ENCODE peak calls at places on chromosomes 3 and 15, in six cellular contexts. M is endothelial cell; Q is HS-5; O is effector memory CD8-positive, alpha-beta T cell; K is cardiac muscle cell; F is left colon. A is an unnamed sample.

GRCh38 chr15:90412356-90413194 is 24.5 kb downstream of the IQGAP1 start:
- DNase-seq in K (peak; percentile 29), F (peak; percentile 31), Q (no peak), M (no peak), O (no peak), A (no peak)

GRCh38 chr3:46482632-46483311 is 15.0 kb upstream of the RTP3 start:
- DNase-seq in M (no peak), O (no peak), F (no peak), K (no peak), Q (peak; percentile 91), A (no peak)

GRCh38 chr3:134376786-134377431 is 2.7 kb upstream of the AMOTL2 start:
- DNase-seq in K (no peak), Q (no peak), O (no peak), F (peak; percentile 39), M (no peak), A (no peak)

GRCh38 chr15:43441316-43441715 is 51.6 kb downstream of the TP53BP1 start:
- DNase-seq in M (no peak), K (no peak), F (no peak), Q (peak; percentile 9), O (no peak), A (no peak)

GRCh38 chr15:80831192-80831591 is 52.0 kb downstream of the CEMIP start:
- DNase-seq in F (no peak), K (no peak), M (no peak), Q (no peak), O (no peak), A (no peak)

GRCh38 chr15:54082836-54083492 is 104.7 kb downstream of the UNC13C start:
- DNase-seq in O (no peak), K (peak; percentile 52), M (peak; percentile 28), F (no peak), Q (no peak), A (no peak)

GRCh38 chr3:188523291-188523690 is 369.3 kb downstream of the LPP start:
- DNase-seq in Q (no peak), K (no peak), O (no peak), M (no peak), F (no peak), A (no peak)

GRCh38 chr3:42515976-42516375 is 13.5 kb downstream of the VIPR1 start:
- DNase-seq in F (no peak), Q (no peak), K (no peak), O (no peak), M (no peak), A (no peak)

GRCh38 chr3:3545360-3545759 is 253.9 kb upstream of the LRRN1 start:
- DNase-seq in Q (no peak), K (no peak), M (no peak), F (no peak), O (no peak), A (no peak)

GRCh38 chr3:14120111-14120920 is 4.4 kb downstream of the CHCHD4 start:
- DNase-seq in K (no peak), M (no peak), Q (no peak), F (no peak), O (no peak), A (no peak)

GRCh38 chr3:70919091-70919490 is 606.7 kb upstream of the MDFIC2 start:
- DNase-seq in F (no peak), M (no peak), Q (no peak), O (no peak), K (no peak), A (no peak)

GRCh38 chr3:75650191-75650590 is 13.9 kb upstream of the FRG2C start:
- DNase-seq in F (no peak), K (no peak), O (no peak), Q (no peak), M (no peak), A (no peak)

GRCh38 chr3:124504332-124505059 is 225.8 kb upstream of the UMPS start:
- DNase-seq in Q (no peak), M (no peak), F (no peak), O (no peak), K (no peak), A (no peak)

GRCh38 chr15:101052031-101052620 is 133.0 kb downstream of the LRRK1 start:
- DNase-seq in K (peak; percentile 9), Q (no peak), F (no peak), O (no peak), M (no peak), A (no peak)

GRCh38 chr3:11655188-11655928 is 11.6 kb upstream of the VGLL4 start:
- DNase-seq in K (peak; percentile 39), Q (no peak), F (no peak), M (no peak), O (no peak), A (no peak)

GRCh38 chr15:65731926-65732325 is 60.2 kb downstream of the DENND4A start:
- DNase-seq in M (no peak), Q (no peak), O (no peak), F (no peak), K (no peak), A (no peak)

GRCh38 chr15:77673801-77674317 is 41.1 kb upstream of the LINGO1 start:
- DNase-seq in K (no peak), Q (no peak), F (no peak), O (no peak), M (no peak), A (no peak)

GRCh38 chr15:32774022-32774421 is 56.2 kb downstream of the GREM1 start:
- DNase-seq in K (no peak), F (no peak), O (no peak), Q (peak; percentile 97), M (no peak), A (no peak)

GRCh38 chr3:21839592-21839991 is 88.6 kb upstream of the ZNF385D start:
- DNase-seq in M (no peak), Q (peak; percentile 68), O (no peak), K (peak; percentile 87), F (no peak), A (no peak)

GRCh38 chr15:79539426-79539825 is 107.3 kb downstream of the MINAR1 start:
- DNase-seq in O (no peak), M (no peak), F (no peak), K (no peak), Q (no peak), A (no peak)

GRCh38 chr3:30914696-30915095 is 20.2 kb upstream of the GADL1 start:
- DNase-seq in O (no peak), K (no peak), M (no peak), F (no peak), Q (no peak), A (no peak)

GRCh38 chr3:42077785-42078184 is 13.4 kb upstream of the TRAK1 start:
- DNase-seq in K (peak; percentile 50), M (no peak), O (no peak), Q (no peak), F (no peak), A (no peak)

GRCh38 chr3:46517782-46518181 is 20.0 kb downstream of the RTP3 start:
- DNase-seq in M (no peak), F (no peak), K (no peak), Q (no peak), O (no peak), A (no peak)

GRCh38 chr3:152121292-152121654 is 147.5 kb upstream of the MBNL1 start:
- DNase-seq in F (no peak), O (no peak), K (no peak), M (no peak), Q (peak; percentile 80), A (no peak)

GRCh38 chr3:151538706-151539403 is 78.0 kb upstream of the IGSF10 start:
- DNase-seq in F (no peak), K (peak; percentile 26), O (no peak), Q (no peak), M (no peak), A (no peak)

GRCh38 chr15:69939513-69940440 is 157.9 kb downstream of the TLE3 start:
- DNase-seq in Q (no peak), M (peak; percentile 15), K (peak; percentile 53), O (no peak), F (no peak), A (no peak)

GRCh38 chr15:57079446-57079845 is 161.0 kb downstream of the TCF12 start:
- DNase-seq in F (no peak), M (no peak), K (no peak), O (no peak), Q (no peak), A (no peak)

GRCh38 chr15:87224409-87224808 is 1032.1 kb downstream of the NTRK3 start:
- DNase-seq in F (no peak), M (no peak), O (no peak), Q (no peak), K (no peak), A (no peak)

GRCh38 chr15:60721706-60722105 is 242.8 kb upstream of the ICE2 start:
- DNase-seq in O (no peak), F (no peak), K (no peak), Q (no peak), M (no peak), A (no peak)

GRCh38 chr3:129690406-129690805 is 83.9 kb upstream of the PLXND1 start:
- DNase-seq in F (no peak), K (peak; percentile 48), O (peak; percentile 47), M (peak; percentile 23), Q (peak; percentile 39), A (peak; percentile 40)

GRCh38 chr15:71278989-71279756 is 163.9 kb downstream of the THSD4 start:
- DNase-seq in K (no peak), F (peak; percentile 67), O (no peak), Q (peak; percentile 84), M (no peak), A (no peak)

GRCh38 chr3:31009881-31010280 is 115.4 kb upstream of the GADL1 start:
- DNase-seq in M (no peak), O (no peak), Q (no peak), F (no peak), K (peak; percentile 82), A (no peak)

GRCh38 chr15:74397239-74398068 is 30.0 kb upstream of the CYP11A1 start:
- DNase-seq in Q (no peak), O (no peak), F (no peak), K (no peak), M (no peak), A (peak; percentile 82)

GRCh38 chr3:12471228-12471627 is 13.1 kb upstream of the TSEN2 start:
- DNase-seq in M (no peak), Q (no peak), K (no peak), O (no peak), F (peak; percentile 39), A (peak; percentile 58)

GRCh38 chr15:35043380-35044095 is 41.6 kb downstream of the NANOGP8 start:
- DNase-seq in O (no peak), K (no peak), M (no peak), Q (no peak), F (no peak), A (no peak)

GRCh38 chr3:127383656-127384179 is 95.9 kb upstream of the PRR20G start:
- DNase-seq in O (no peak), K (no peak), M (no peak), F (no peak), Q (no peak), A (no peak)

GRCh38 chr3:48157950-48158376 is 30.3 kb downstream of the CDC25A start:
- DNase-seq in F (peak; percentile 61), K (peak; percentile 78), O (peak; percentile 36), Q (no peak), M (peak; percentile 72), A (peak; percentile 59)

GRCh38 chr3:49901351-49902339 is 2.0 kb downstream of the MST1R start:
- DNase-seq in O (no peak), Q (no peak), M (no peak), F (no peak), K (no peak), A (no peak)

GRCh38 chr15:40046721-40047412 is 7.9 kb upstream of the SRP14 start:
- DNase-seq in F (no peak), Q (peak; percentile 72), O (no peak), K (no peak), M (no peak), A (no peak)

A was measured in Peyer's patch.